ENCODE peak calls at places on chromosomes 4 and X, in nine cellular contexts. S is AG09319, D is AG04450, W is stomach, R is A549, C is pancreas, U is astrocyte of the cerebellum, I is HL-60, Q is colonic mucosa. X is an unnamed sample.

GRCh38 chr4:105624530-105624929 is 72.1 kb downstream of the ARHGEF38 start:
- DNase-seq in D (no peak), U (peak), C (peak), W (peak), R (no peak), S (no peak), I (no peak), Q (peak), X (no peak)

GRCh38 chrX:10633722-10634121 is 13.3 kb upstream of the MID1 start:
- DNase-seq in Q (no peak), C (no peak), S (peak), D (peak), I (no peak), W (no peak), U (peak), R (peak), X (no peak)

GRCh38 chr4:18566970-18567799 is 545.6 kb upstream of the LCORL start:
- DNase-seq in R (peak), C (no peak), Q (no peak), D (no peak), W (peak), I (no peak), U (no peak), S (no peak), X (no peak)

GRCh38 chr4:78024692-78025091 is 32.4 kb upstream of the FRAS1 start:
- DNase-seq in S (no peak), D (no peak), C (no peak), Q (no peak), I (no peak), W (no peak), R (no peak), U (no peak), X (no peak)

GRCh38 chrX:134026732-134027311 is 41.4 kb upstream of the GPC3 start:
- DNase-seq in S (peak), Q (peak), R (peak), C (peak), D (no peak), U (peak), I (peak), W (peak), X (no peak)

GRCh38 chrX:1679238-1679637 is 64.4 kb downstream of the ASMT start:
- DNase-seq in S (no peak), Q (no peak), C (no peak), D (no peak), W (no peak), U (no peak), I (no peak), R (no peak), X (no peak)

GRCh38 chr4:7773401-7774187 is 166.1 kb downstream of the AFAP1 start:
- DNase-seq in W (no peak), D (no peak), R (no peak), U (no peak), Q (peak), I (no peak), S (no peak), C (no peak), X (no peak)

GRCh38 chr4:169243808-169244207 is 26.9 kb downstream of the SH3RF1 start:
- DNase-seq in Q (no peak), U (peak), R (peak), C (no peak), S (peak), D (no peak), I (no peak), W (no peak), X (no peak)

GRCh38 chr4:112214397-112215264 is 17.0 kb upstream of the AP1AR start:
- DNase-seq in Q (no peak), I (no peak), U (no peak), W (no peak), D (no peak), S (no peak), R (peak), C (no peak), X (no peak)

GRCh38 chr4:39637572-39638357 is 900 bp downstream of the SMIM14 start:
- DNase-seq in I (peak), W (peak), C (peak), U (peak), Q (peak), R (peak), S (no peak), D (no peak), X (no peak)

GRCh38 chrX:103002576-103002975 is 61.4 kb downstream of the BEX1 start:
- DNase-seq in S (no peak), D (no peak), R (no peak), Q (no peak), C (no peak), U (peak), I (no peak), W (no peak), X (no peak)

GRCh38 chr4:141246683-141247429 is 26.2 kb downstream of the ZNF330 start:
- DNase-seq in R (no peak), I (no peak), S (no peak), W (no peak), D (no peak), C (no peak), Q (no peak), U (no peak), X (no peak)

GRCh38 chr4:96016615-96017299 is 176.9 kb downstream of the PDHA2 start:
- DNase-seq in C (no peak), S (no peak), Q (no peak), I (no peak), D (no peak), R (peak), W (no peak), U (no peak), X (no peak)

GRCh38 chrX:143754183-143754582 is 33.6 kb upstream of the SPANXN2 start:
- DNase-seq in D (no peak), Q (no peak), U (no peak), W (no peak), S (no peak), C (no peak), R (no peak), I (no peak), X (no peak)

GRCh38 chrX:22081475-22082092 is 49.5 kb downstream of the PHEX start:
- DNase-seq in D (peak), R (peak), W (peak), C (peak), S (no peak), I (peak), U (peak), Q (peak), X (no peak)

GRCh38 chr4:89134775-89135319 is 23.5 kb downstream of the TIGD2 start:
- DNase-seq in W (no peak), I (no peak), Q (no peak), U (peak), C (no peak), S (no peak), R (peak), D (no peak), X (no peak)

GRCh38 chr4:77443941-77444340 is 161.7 kb upstream of the CXCL13 start:
- DNase-seq in Q (no peak), R (no peak), C (no peak), I (no peak), D (no peak), U (no peak), W (no peak), S (peak), X (no peak)

GRCh38 chrX:17537652-17538301 is 162.8 kb downstream of the NHS start:
- DNase-seq in U (no peak), R (no peak), C (no peak), S (no peak), D (no peak), W (peak), Q (peak), I (no peak), X (no peak)

GRCh38 chrX:142295190-142295589 is 90.1 kb upstream of the MAGEC2 start:
- DNase-seq in U (no peak), Q (no peak), D (no peak), I (no peak), W (no peak), C (no peak), S (no peak), R (no peak), X (no peak)

GRCh38 chr4:86557526-86557925 is 36.6 kb upstream of the PTPN13 start:
- DNase-seq in U (no peak), W (no peak), Q (no peak), C (no peak), S (no peak), D (no peak), R (no peak), I (no peak), X (no peak)

GRCh38 chr4:87937523-87937922 is 38.0 kb upstream of the SPP1 start:
- DNase-seq in C (no peak), S (no peak), Q (no peak), R (no peak), W (no peak), D (no peak), U (no peak), I (no peak), X (no peak)

GRCh38 chr4:87943660-87944149 is 31.8 kb upstream of the SPP1 start:
- DNase-seq in U (no peak), W (no peak), D (no peak), R (no peak), Q (no peak), S (no peak), I (no peak), C (no peak), X (no peak)

GRCh38 chr4:87938746-87939145 is 36.8 kb upstream of the SPP1 start:
- DNase-seq in I (no peak), S (no peak), C (no peak), U (no peak), Q (no peak), W (no peak), D (no peak), R (no peak), X (no peak)

GRCh38 chr4:87941537-87942392 is 33.7 kb upstream of the SPP1 start:
- DNase-seq in S (no peak), W (no peak), I (no peak), C (no peak), D (no peak), R (no peak), U (no peak), Q (no peak), X (no peak)

GRCh38 chr4:87939978-87940690 is 35.4 kb upstream of the SPP1 start:
- DNase-seq in W (no peak), S (no peak), D (no peak), Q (no peak), I (no peak), C (no peak), U (no peak), R (no peak), X (no peak)
- TF ChIP-seq CTCF in W (no peak), S (no peak), D (no peak), Q (no peak), I (no peak), C (no peak), U (no peak), R (no peak), X (no peak)

GRCh38 chr4:153114771-153115321 is 89.4 kb upstream of the TRIM2 start:
- DNase-seq in W (peak), C (no peak), I (no peak), D (no peak), U (peak), Q (no peak), S (no peak), R (peak), X (no peak)

GRCh38 chr4:153115322-153116100 is 88.7 kb upstream of the TRIM2 start:
- DNase-seq in U (no peak), W (peak), S (no peak), I (peak), D (no peak), Q (peak), C (no peak), R (peak), X (peak)

GRCh38 chr4:153117554-153117953 is 86.7 kb upstream of the TRIM2 start:
- DNase-seq in W (no peak), C (no peak), S (no peak), U (no peak), I (no peak), R (no peak), Q (no peak), D (no peak), X (no peak)

GRCh38 chr4:153116801-153117200 is 87.4 kb upstream of the TRIM2 start:
- DNase-seq in U (no peak), C (no peak), D (no peak), W (no peak), S (no peak), I (no peak), R (no peak), Q (no peak), X (no peak)

GRCh38 chr4:153116101-153116680 is 88.1 kb upstream of the TRIM2 start:
- DNase-seq in U (no peak), Q (no peak), W (no peak), I (no peak), R (no peak), D (no peak), C (no peak), S (no peak), X (no peak)
- TF ChIP-seq CTCF in U (no peak), Q (no peak), W (no peak), I (no peak), R (no peak), D (no peak), C (no peak), S (no peak), X (no peak)

DNA sequence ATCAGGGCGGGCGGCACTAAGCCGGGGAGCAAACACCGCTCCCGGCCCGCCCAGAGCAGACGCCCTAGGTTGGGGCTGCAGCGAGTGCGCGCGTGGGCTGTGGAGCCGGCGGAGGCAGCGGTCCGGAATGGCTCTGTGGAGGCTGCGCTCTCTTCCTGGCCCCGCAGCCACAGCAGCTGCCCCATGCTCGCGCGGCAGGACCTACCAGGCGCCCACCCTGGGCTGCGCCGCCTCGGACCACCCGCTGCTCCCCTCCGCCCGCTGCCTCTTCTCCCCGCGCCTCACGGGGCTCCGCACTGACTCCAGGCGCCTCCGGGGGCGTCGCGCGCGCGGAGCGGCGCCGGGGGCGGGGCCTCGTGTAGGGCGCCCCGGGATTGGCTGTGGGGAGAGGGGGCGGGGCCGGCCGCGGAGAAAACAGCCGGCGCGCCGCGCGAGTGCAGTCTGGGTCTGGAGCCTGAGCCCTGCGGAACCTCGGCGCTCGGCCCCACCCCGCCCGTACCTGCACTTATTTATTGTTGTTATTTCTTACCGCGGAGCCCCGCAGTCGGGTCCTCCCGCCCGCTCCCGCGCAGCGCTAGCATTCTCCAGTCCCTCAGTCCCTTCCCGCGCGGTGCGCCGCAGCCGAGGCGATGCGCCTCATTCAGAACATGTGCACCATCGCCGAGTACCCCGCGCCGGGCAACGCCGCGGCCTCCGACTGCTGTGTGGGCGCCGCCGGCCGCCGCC is at the start of gene RASL11B:
- DNase-seq in R (peak), S (peak), W (peak), I (peak), Q (peak), C (peak), D (no peak), U (no peak), X (peak)
- TF ChIP-seq CTCF in R (no peak), S (no peak), W (no peak), I (no peak), Q (no peak), C (peak), D (no peak), U (no peak), X (no peak)

DNA sequence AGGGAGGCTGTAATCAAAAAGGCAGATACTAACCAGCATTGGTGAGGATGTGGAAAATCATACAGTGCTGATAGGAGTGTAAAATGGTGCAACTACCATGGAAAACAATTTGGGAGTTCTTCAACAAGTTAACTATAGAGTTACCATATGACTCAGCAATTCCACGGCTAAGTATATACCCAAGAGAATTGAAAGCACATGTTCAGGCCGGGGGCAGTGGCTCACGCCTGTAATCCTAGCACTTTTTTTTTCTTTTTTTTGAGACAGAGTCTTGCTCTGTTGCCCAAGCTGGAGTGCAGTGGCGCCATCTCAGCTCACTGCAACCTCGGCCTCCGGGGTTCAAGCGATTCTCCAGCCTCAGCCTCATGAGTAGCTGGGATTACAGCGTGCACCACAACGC is 15.0 kb upstream of the CD99L2 start:
- DNase-seq in I (no peak), Q (no peak), R (no peak), S (peak), C (no peak), U (no peak), D (no peak), W (no peak), X (no peak)
- TF ChIP-seq CTCF in I (no peak), Q (no peak), R (no peak), S (no peak), C (no peak), U (no peak), D (no peak), W (no peak), X (no peak)

GRCh38 chrX:83416273-83416672 is 91.8 kb upstream of the POU3F4 start:
- DNase-seq in R (no peak), I (no peak), U (no peak), S (no peak), W (no peak), C (no peak), Q (no peak), D (no peak), X (no peak)
- TF ChIP-seq CTCF in R (no peak), I (no peak), U (no peak), S (no peak), W (no peak), C (peak), Q (no peak), D (no peak), X (no peak)

DNA sequence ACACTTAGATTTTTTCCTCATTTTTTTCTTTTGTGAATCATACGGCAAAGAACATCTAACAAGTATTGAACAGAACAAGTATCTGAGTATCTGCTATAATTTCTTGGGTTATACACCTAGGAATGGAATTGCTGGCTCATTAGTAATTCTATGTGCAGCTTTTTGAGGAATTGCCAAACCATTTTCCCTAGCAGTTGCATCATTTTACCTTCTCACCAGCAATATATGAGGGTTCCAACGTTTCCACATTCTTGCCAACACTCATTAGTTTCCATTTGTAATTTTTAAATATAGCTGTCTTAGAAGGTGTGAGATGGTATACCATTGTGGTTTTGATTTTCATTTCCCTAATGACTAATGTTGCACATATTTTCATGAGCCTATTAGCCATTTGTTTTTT is 41.1 kb upstream of the DCAF8L1 start:
- DNase-seq in Q (no peak), W (no peak), R (no peak), D (no peak), I (no peak), U (no peak), C (no peak), S (no peak), X (no peak)
- TF ChIP-seq CTCF in Q (no peak), W (no peak), R (no peak), D (no peak), I (no peak), U (no peak), C (no peak), S (no peak), X (no peak)

GRCh38 chrX:114712466-114712865 is 128.6 kb downstream of the HTR2C start:
- DNase-seq in R (no peak), D (no peak), I (no peak), C (no peak), W (no peak), U (no peak), S (no peak), Q (no peak), X (no peak)

GRCh38 chrX:114717921-114718320 is 134.0 kb downstream of the HTR2C start:
- DNase-seq in U (no peak), R (peak), W (no peak), I (no peak), D (no peak), S (no peak), C (no peak), Q (no peak), X (no peak)
- TF ChIP-seq CTCF in U (peak), R (peak), W (no peak), I (no peak), D (no peak), S (no peak), C (no peak), Q (peak), X (no peak)

X was measured in activated B cell treated with CpG ODN at 0.5 μM for 24 hours.